ENCODE peak calls at places on chromosomes 11 and 22, in eight cellular contexts. I is esophagus muscularis mucosa, M is transverse colon, D is GM23338, Y is HCT116, G is stomach, T is K562, E is prostate gland. U is an unnamed sample. For H3K27me3, the result is how much of the 10 kb centered on the place peaks cover.

GRCh38 chr22:44541671-44542319 is 43.8 kb upstream of the RTL6 start:
- DNase-seq in T (no peak), Y (no peak), M (no peak), G (no peak), I (no peak), D (no peak), E (no peak), U (no peak)

GRCh38 chr22:29080061-29080975 is 7.5 kb downstream of the KREMEN1 start:
- DNase-seq in D (no peak), T (no peak), Y (no peak), M (no peak), I (no peak), G (no peak), E (peak), U (no peak)

GRCh38 chr11:124481365-124482323 is 36.1 kb upstream of the OR8B8 start:
- DNase-seq in Y (no peak), I (no peak), M (no peak), G (no peak), D (peak), T (peak), E (no peak), U (no peak)

GRCh38 chr11:44199298-44199697 is 103.8 kb downstream of the EXT2 start:
- DNase-seq in E (no peak), T (no peak), I (no peak), Y (no peak), G (no peak), D (peak), M (no peak), U (no peak)

GRCh38 chr22:17734197-17734596 is 40.1 kb downstream of the BID start:
- DNase-seq in I (no peak), T (no peak), G (no peak), M (no peak), E (no peak), D (no peak), Y (no peak), U (no peak)

GRCh38 chr11:117600976-117601708 is 195.9 kb downstream of the DSCAML1 start:
- DNase-seq in M (no peak), Y (no peak), E (no peak), I (no peak), T (no peak), G (no peak), D (no peak), U (no peak)

GRCh38 chr11:43868852-43869567 is 11.6 kb upstream of the ALKBH3 start:
- DNase-seq in T (peak), G (no peak), I (no peak), Y (no peak), D (no peak), M (no peak), E (peak), U (no peak)

GRCh38 chr11:35529971-35530495 is 4.6 kb upstream of the PAMR1 start:
- DNase-seq in D (no peak), M (no peak), Y (no peak), T (no peak), G (no peak), E (no peak), I (no peak), U (no peak)

GRCh38 chr22:32794449-32795213 is 6.9 kb upstream of the TIMP3 start:
- DNase-seq in D (peak), Y (peak), I (no peak), G (no peak), E (no peak), M (no peak), T (peak), U (no peak)

GRCh38 chr22:40628354-40629042 is 8.0 kb downstream of the MRTFA start:
- DNase-seq in T (no peak), Y (no peak), M (no peak), E (no peak), I (no peak), G (no peak), D (no peak), U (no peak)

GRCh38 chr11:26806209-26806608 is 84.3 kb upstream of the SLC5A12 start:
- DNase-seq in I (no peak), D (no peak), M (no peak), Y (no peak), T (no peak), G (no peak), E (no peak), U (no peak)

GRCh38 chr11:2954263-2954662 is 25.0 kb upstream of the PHLDA2 start:
- DNase-seq in Y (no peak), I (no peak), G (no peak), D (no peak), T (no peak), M (no peak), E (no peak), U (no peak)

GRCh38 chr11:15660496-15660895 is 545.8 kb downstream of the INSC start:
- DNase-seq in D (no peak), Y (no peak), E (no peak), M (no peak), I (no peak), T (no peak), G (no peak), U (no peak)

GRCh38 chr11:128689946-128690745 is 3.7 kb upstream of the FLI1 start:
- DNase-seq in Y (no peak), M (no peak), G (no peak), D (peak), I (no peak), T (no peak), E (no peak), U (no peak)

GRCh38 chr22:39664485-39665200 is 94.1 kb downstream of the CACNA1I start:
- DNase-seq in G (no peak), E (no peak), D (peak), T (peak), I (no peak), Y (no peak), M (peak), U (no peak)

GRCh38 chr11:48110509-48110766 is 106.2 kb upstream of the OR4B1 start:
- DNase-seq in T (no peak), Y (no peak), G (no peak), I (no peak), D (no peak), M (no peak), E (no peak), U (no peak)

GRCh38 chr11:12245549-12245986 is 131.8 kb upstream of the PARVA start:
- DNase-seq in E (no peak), T (peak), I (no peak), G (peak), Y (no peak), M (no peak), D (no peak), U (no peak)

GRCh38 chr22:30866216-30866615 is 102.4 kb downstream of the MORC2 start:
- DNase-seq in Y (no peak), E (no peak), T (peak), D (no peak), G (no peak), I (no peak), M (no peak), U (no peak)

GRCh38 chr22:29023172-29023796 is 38.3 kb downstream of the C22orf31 start:
- DNase-seq in I (no peak), M (no peak), Y (no peak), T (no peak), D (no peak), E (no peak), G (no peak), U (no peak)

GRCh38 chr11:94768602-94769511 is 701 bp downstream of the AMOTL1 start:
- DNase-seq in T (peak), M (peak), Y (no peak), E (peak), I (no peak), D (peak), G (peak), U (no peak)

GRCh38 chr11:111527279-111527678 is 12.7 kb downstream of the HOATZ start:
- DNase-seq in D (no peak), I (no peak), M (no peak), Y (no peak), G (no peak), E (no peak), T (no peak), U (no peak)

GRCh38 chr11:94142308-94143277 is 14.0 kb downstream of the PANX1 start:
- DNase-seq in T (no peak), E (no peak), M (no peak), G (no peak), D (no peak), Y (no peak), I (no peak), U (peak)

GRCh38 chr11:115653926-115654325 is 149.7 kb upstream of the CADM1 start:
- DNase-seq in T (no peak), M (peak), Y (no peak), D (no peak), E (peak), I (no peak), G (no peak), U (no peak)

GRCh38 chr11:74672956-74673895 is 58.0 kb downstream of the CHRDL2 start:
- DNase-seq in Y (no peak), I (peak), D (no peak), M (peak), T (no peak), G (peak), E (no peak), U (no peak)

GRCh38 chr11:132045116-132045515 is 674.7 kb downstream of the NTM start:
- DNase-seq in G (no peak), M (no peak), Y (no peak), E (no peak), D (no peak), T (no peak), I (no peak), U (no peak)

GRCh38 chr11:78560826-78561484 is 13.7 kb downstream of the NARS2 start:
- DNase-seq in I (no peak), D (no peak), Y (no peak), G (no peak), M (no peak), E (no peak), T (no peak), U (no peak)

GRCh38 chr11:93652161-93652597 is 9.3 kb upstream of the CEP295 start:
- DNase-seq in G (no peak), I (peak), E (peak), M (no peak), T (peak), Y (no peak), D (peak), U (no peak)

DNA sequence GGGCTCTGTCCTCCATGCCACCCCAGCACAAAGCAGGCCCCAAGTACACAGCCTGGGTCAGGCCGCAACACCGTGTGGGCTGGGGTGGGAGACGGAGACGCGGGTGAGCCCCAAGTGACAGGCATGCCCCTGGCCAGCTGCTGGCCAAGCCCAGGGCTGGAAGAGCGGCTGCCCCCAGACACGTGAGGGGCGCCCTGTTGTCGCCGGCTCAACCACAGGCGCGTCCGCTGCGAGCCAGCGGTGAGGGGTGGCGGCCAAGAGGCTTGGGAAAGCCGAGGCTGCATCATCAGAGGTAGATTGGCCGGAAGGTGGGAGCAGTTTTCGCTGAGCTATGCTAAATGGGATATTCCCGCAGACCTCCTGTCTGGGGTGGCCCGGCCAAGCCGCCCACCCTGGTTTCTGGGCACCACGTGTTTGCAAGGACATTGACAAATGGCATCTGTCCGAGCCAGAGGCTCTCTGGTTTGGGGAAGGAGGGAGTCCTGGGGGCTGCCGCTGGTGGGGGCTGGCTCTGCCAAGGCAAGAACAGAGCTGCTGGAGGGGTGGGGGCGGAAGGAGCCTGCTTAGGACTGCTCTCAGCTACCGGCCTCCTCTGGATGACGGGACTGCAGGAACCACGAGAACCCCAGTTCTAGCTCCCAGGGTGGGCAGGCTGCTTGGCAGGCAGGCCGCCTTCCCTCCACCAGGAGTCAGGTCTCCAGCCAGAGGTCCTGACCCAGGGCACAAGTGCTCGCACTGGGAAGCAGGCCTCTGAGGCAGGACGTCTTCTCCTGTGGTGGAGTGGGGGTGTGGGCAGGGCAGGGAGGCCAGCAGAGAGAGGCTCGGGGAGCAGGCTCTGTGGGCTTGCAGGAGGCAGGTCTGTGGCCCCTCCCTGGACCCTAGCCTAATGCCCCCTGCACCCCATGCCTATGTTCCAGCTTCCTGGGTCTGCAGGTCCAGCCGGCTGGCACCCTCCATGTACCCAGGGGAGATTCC is 552 bp downstream of the PRR33 start:
- DNase-seq in G (no peak), I (no peak), Y (no peak), M (no peak), D (no peak), E (no peak), T (no peak), U (peak)
- TF ChIP-seq POLR2AphosphoS5 in G (no peak), I (no peak), Y (no peak), M (no peak), D (no peak), E (no peak), T (no peak), U (no peak)

DNA sequence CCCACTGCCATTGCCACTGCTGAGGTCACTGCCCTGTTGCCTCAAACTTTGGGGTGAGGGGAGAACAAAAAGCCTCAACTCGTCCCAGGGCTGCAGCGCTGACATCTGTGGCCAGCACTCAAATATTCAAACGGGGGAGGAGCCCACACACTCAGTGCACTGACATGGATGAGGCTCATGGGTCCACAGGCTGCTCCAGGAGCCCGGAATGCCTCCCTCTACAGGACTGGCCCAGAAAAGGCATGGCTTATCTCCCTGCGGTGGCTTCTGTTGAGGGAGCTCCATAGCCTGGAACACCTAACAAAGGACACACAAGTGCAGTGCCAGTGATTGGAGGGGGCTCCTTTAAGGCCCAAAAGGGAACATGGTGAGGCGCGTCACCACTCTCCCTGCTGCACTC is 341.1 kb upstream of the LUZP2 start:
- DNase-seq in M (no peak), E (no peak), Y (no peak), T (no peak), I (no peak), G (no peak), D (peak), U (no peak)
- TF ChIP-seq CTCF in M (no peak), E (no peak), Y (no peak), T (no peak), I (no peak), G (no peak), D (peak), U (no peak)

GRCh38 chr11:1224109-1224485 is 1.2 kb downstream of the MUC5B start:
- DNase-seq in E (no peak), I (no peak), T (no peak), D (peak), M (no peak), G (no peak), Y (no peak), U (no peak)

GRCh38 chr11:1223346-1224108 is 661 bp downstream of the MUC5B start:
- DNase-seq in E (no peak), I (no peak), T (no peak), M (peak), Y (no peak), G (no peak), D (no peak), U (no peak)

GRCh38 chr11:1221848-1222311 is 986 bp upstream of the MUC5B start:
- DNase-seq in T (no peak), E (no peak), G (no peak), I (no peak), Y (no peak), D (no peak), M (peak), U (no peak)

GRCh38 chr11:1220941-1221721 is 1.7 kb upstream of the MUC5B start:
- DNase-seq in E (no peak), G (no peak), I (no peak), Y (no peak), D (no peak), T (no peak), M (peak), U (no peak)

DNA sequence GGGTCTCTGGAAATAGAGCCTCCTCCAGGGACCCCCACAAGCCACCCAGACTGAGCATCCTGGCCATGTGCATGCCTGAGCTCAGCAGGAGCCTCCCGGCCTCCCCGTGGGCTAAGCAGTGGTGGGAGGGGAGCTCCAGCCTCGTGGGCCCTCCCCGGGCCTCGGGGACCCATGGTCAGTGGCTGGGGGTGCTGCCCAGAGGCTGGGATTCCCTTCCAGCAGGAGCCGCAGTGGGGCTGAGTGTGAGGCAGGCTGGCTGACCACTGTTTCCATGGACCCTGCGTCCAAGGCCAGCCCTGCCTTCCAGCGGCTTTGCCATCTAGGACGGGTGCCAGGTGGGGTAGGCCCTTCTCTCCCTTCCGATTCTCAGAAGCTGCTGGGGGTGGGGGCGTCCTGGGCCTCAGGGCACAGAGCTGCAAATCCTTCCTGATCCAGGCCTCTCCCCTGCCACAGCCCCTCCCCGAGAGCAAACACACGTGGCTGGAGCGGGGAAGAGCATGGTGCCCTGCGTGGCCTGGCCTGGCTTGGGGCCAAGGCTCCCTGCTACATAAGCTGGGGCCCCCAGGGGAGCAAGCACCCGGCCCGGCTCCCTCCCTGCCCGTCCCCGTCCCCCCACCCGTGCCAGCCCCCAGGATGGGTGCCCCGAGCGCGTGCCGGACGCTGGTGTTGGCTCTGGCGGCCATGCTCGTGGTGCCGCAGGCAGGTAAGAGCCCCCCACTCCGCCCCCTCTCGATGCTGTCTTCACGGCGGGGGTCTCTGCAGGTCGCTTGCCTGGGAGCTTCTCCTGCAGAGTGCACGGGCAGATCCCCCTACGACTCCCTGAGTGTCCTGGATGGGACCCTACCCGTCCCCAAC is at the start of gene MUC5B:
- DNase-seq in E (no peak), Y (no peak), T (no peak), D (peak), I (no peak), G (peak), M (peak), U (no peak)
- H3K27me3 ChIP-seq in E (under half), Y (under half), T (under half), D (under half), I (under half), G (half or more), M (under half), U (under half)

GRCh38 chr11:77173494-77173893 is 45.4 kb downstream of the MYO7A start:
- DNase-seq in T (no peak), E (no peak), D (no peak), Y (no peak), M (no peak), G (no peak), I (no peak), U (no peak)

GRCh38 chr11:77175869-77176539 is 48.0 kb downstream of the MYO7A start:
- DNase-seq in T (no peak), E (no peak), D (peak), I (no peak), M (no peak), G (no peak), Y (no peak), U (no peak)

GRCh38 chr11:77175021-77175842 is 47.2 kb downstream of the MYO7A start:
- DNase-seq in E (no peak), I (no peak), D (no peak), M (no peak), T (no peak), G (no peak), Y (no peak), U (no peak)

GRCh38 chr11:77172666-77172982 is 44.6 kb downstream of the MYO7A start:
- DNase-seq in T (peak), I (no peak), M (no peak), G (no peak), E (no peak), Y (no peak), D (no peak), U (no peak)

DNA sequence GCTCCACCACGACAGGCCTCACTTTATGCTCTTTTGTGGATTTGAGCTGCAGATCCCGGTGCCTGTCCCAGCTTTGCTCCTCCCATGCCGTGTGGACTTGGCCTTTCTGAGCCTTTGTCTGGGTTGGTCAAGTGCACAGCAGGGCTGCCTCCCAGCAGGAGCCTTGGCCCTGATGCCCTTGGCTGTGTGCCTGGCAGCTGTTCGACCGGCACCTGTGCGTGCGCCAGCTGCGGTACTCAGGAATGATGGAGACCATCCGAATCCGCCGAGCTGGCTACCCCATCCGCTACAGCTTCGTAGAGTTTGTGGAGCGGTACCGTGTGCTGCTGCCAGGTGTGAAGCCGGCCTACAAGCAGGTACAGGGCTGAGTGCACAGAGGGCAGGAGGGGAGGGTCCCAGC is 46.5 kb downstream of the MYO7A start:
- DNase-seq in E (no peak), G (no peak), I (no peak), D (no peak), Y (no peak), M (no peak), T (no peak), U (no peak)
- TF ChIP-seq POLR2AphosphoS5 in E (no peak), G (no peak), I (no peak), D (no peak), Y (no peak), M (no peak), T (no peak), U (no peak)

GRCh38 chr22:37804886-37805857 is 2.6 kb upstream of the GCAT start:
- DNase-seq in Y (peak), T (no peak), M (peak), E (peak), G (peak), I (peak), D (peak), U (peak)
- TF ChIP-seq CTCF in Y (no peak), T (no peak), M (no peak), E (no peak), G (no peak), I (no peak), D (no peak), U (no peak)